ENCODE peak calls at places on chromosomes 12 and 14, in seven cellular contexts. I, B, Y, Q, T, K and X are unnamed samples.

GRCh38 chr12:56154246-56154771 is 1.9 kb downstream of the MYL6B start:
- DNase-seq in I (no peak), B (no peak), Y (no peak), Q (no peak), T (no peak), K (no peak), X (no peak)

GRCh38 chr14:30938617-30939016 is 64.3 kb downstream of the COCH start:
- DNase-seq in I (no peak), B (no peak), Y (no peak), Q (no peak), T (no peak), K (no peak), X (no peak)

GRCh38 chr14:57136669-57137068 is 132.0 kb downstream of the EXOC5 start:
- DNase-seq in I (peak), B (no peak), Y (no peak), Q (no peak), T (no peak), K (no peak), X (no peak)

GRCh38 chr12:6778212-6778570 is 5.9 kb downstream of the LAG3 start:
- DNase-seq in I (no peak), B (no peak), Y (peak), Q (no peak), T (no peak), K (peak), X (no peak)

GRCh38 chr12:110537605-110538409 is 35.7 kb downstream of the RAD9B start:
- DNase-seq in I (peak), B (no peak), Y (no peak), Q (no peak), T (peak), K (no peak), X (no peak)

GRCh38 chr14:65100905-65101541 is 1.3 kb downstream of the MAX start:
- DNase-seq in I (peak), B (no peak), Y (no peak), Q (no peak), T (no peak), K (no peak), X (no peak)

GRCh38 chr14:68682166-68683103 is 110.4 kb downstream of the ZFP36L1 start:
- DNase-seq in I (peak), B (no peak), Y (no peak), Q (peak), T (peak), K (no peak), X (no peak)

GRCh38 chr12:49332891-49333371 is 4.1 kb downstream of the C1QL4 start:
- DNase-seq in I (no peak), B (peak), Y (no peak), Q (no peak), T (no peak), K (no peak), X (no peak)

GRCh38 chr14:53807580-53807979 is 149.0 kb downstream of the BMP4 start:
- DNase-seq in I (no peak), B (no peak), Y (no peak), Q (no peak), T (no peak), K (no peak), X (no peak)

GRCh38 chr14:26597136-26598080 is at the start of gene NOVA1:
- DNase-seq in I (no peak), B (peak), Y (peak), Q (no peak), T (peak), K (peak), X (no peak)

GRCh38 chr14:101408077-101408831 is 153.0 kb upstream of the DIO3 start:
- DNase-seq in I (peak), B (no peak), Y (no peak), Q (peak), T (no peak), K (no peak), X (no peak)

GRCh38 chr14:52000019-52000582 is 10.8 kb downstream of the RTRAF start:
- DNase-seq in I (no peak), B (no peak), Y (no peak), Q (no peak), T (no peak), K (no peak), X (no peak)

GRCh38 chr14:52000631-52001030 is 11.3 kb downstream of the RTRAF start:
- DNase-seq in I (no peak), B (no peak), Y (no peak), Q (no peak), T (no peak), K (no peak), X (no peak)

GRCh38 chr14:52005625-52006024 is 16.3 kb downstream of the RTRAF start:
- DNase-seq in I (no peak), B (no peak), Y (no peak), Q (no peak), T (no peak), K (no peak), X (no peak)

GRCh38 chr14:52003324-52003723 is 14.0 kb downstream of the RTRAF start:
- DNase-seq in I (peak), B (no peak), Y (no peak), Q (no peak), T (no peak), K (no peak), X (no peak)

DNA sequence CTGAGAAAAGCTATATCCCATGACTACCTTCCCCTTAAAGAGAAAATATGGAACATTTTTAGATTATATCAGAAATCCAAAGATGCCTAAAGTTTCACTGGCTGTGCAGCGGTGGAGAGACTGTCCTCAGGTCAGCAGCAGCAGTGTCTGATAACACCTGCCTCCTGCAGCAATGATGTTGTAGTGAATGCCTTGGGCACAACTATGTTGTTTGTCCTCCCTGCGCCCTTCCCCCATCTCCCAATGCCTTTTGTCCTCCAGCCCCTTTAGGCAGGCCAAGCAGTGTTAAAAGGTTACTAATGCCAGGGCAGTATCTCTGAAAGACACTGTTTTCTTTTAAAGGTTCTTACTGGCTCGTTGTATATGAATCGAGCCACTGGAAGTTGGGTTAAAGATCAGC is 13.2 kb downstream of the RTRAF start:
- DNase-seq in I (no peak), B (no peak), Y (no peak), Q (no peak), T (no peak), K (no peak), X (no peak)
- TF ChIP-seq CTCF in I (no peak), B (no peak), Y (no peak), Q (no peak), T (no peak), K (no peak), X (no peak)

DNA sequence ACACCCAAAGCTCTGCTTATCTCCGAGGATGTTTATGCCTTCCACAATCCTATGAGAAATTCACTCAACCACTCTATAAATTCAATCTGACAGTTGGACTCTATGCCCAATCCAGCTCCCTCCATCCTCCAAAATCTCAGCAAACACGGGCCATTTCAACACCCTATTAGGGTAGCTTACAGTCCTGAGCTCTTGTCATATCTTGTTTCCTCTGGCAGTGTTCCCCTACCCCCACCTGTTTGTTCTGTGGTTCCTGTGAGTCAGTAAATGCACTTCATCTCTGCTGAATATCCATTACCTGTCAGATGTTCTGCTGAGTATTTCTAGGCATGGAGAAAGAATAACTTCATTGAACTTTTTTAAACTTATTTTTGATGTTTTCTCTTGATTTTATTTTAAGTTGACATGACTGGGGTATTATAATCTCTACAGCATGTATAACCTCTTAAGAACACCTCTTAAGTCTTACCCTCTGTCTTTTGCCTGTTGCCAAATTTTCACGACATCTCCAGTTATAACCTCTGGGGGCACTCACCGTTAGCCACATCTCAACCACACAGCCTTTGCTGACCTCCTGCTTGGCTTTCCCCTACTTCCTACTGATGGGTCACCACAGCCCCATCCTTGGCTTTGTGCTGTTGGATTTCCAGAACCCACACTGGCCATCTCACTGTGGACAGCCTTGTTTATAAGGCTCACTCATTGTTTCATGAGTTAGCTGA is 317.0 kb upstream of the TMPO start:
- DNase-seq in I (peak), B (no peak), Y (no peak), Q (no peak), T (no peak), K (no peak), X (no peak)
- TF ChIP-seq CTCF in I (no peak), B (no peak), Y (no peak), Q (no peak), T (no peak), K (no peak), X (no peak)

GRCh38 chr12:105382771-105383632 is 52.5 kb downstream of the C12orf75 start:
- DNase-seq in I (peak), B (no peak), Y (peak), Q (peak), T (peak), K (peak), X (peak)
- TF ChIP-seq CTCF in I (peak), B (peak), Y (peak), Q (peak), T (peak), K (peak), X (peak)

DNA sequence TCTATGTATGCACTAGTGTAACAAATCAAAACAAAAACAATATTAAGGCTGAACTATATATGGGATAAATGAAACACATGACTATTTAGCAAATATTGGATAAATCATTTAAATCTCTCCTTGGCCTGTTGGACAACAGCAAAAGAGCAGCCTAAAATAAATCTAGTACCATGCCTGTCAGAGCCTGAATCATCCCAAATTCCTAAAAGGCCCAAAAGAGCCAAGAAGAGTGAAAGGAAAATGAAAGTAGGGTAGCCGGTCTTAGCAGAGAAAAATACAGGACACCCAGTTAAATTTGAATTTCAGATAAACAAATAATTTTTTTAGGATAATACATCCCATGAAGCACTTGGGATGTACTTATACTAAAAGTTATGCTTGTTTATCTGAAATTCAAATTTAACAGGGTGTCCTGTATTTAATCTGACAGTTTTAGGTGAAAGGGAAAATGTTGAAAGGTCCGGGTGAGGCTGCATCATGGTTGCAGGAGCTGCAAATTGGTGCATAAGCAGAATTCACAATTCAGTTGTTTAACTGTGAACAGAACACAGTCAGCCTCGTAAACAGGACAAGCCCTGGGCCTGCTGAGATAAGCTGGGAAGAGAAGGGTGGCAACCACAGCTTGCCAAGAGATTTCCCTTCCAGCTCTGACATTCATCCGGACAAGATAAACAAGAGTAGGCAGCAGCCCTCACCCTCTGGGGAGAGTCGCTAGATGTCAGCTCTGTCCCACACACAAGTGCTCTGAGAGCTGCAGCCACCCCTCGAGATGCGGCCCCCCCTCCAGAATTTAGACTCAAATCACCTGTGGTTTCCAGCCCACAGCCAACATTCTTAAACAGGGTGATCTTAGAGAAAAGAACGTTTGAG is 30.3 kb downstream of the DMAC2L start:
- DNase-seq in I (peak), B (no peak), Y (peak), Q (peak), T (peak), K (peak), X (peak)
- TF ChIP-seq CTCF in I (peak), B (no peak), Y (no peak), Q (peak), T (peak), K (no peak), X (peak)